ENCODE peak calls at places on chromosomes 13 and 19, in ten cellular contexts. U is PC-3; E is fibroblast of the aortic adventitia; B is CD8-positive, alpha-beta T cell; H is tibial nerve; S is omental fat pad; R is Panc1; T is tibial artery; Y is K562; J is GM06990. N is an unnamed sample.
A peak's percentile ranks its signal among the peaks of the same experiment; 100 is the strongest.

GRCh38 chr19:45848922-45849321 is 14.0 kb downstream of the SYMPK start:
- DNase-seq in U (peak; percentile 11), B (no peak), H (no peak), Y (no peak), S (no peak), T (no peak), J (no peak), E (peak; percentile 4), R (no peak), N (no peak)

GRCh38 chr19:32018014-32018413 is 327.4 kb upstream of the ZNF507 start:
- DNase-seq in B (no peak), T (no peak), U (no peak), S (no peak), Y (no peak), H (peak; percentile 30), E (no peak), R (no peak), J (no peak), N (no peak)

GRCh38 chr13:92661406-92661805 is 565.2 kb upstream of the GPC6 start:
- DNase-seq in J (no peak), T (no peak), E (no peak), B (no peak), H (no peak), R (no peak), U (no peak), Y (no peak), S (no peak), N (no peak)

GRCh38 chr13:102838982-102839381 is 6.8 kb upstream of the ERCC5 start:
- DNase-seq in E (no peak), B (no peak), R (no peak), J (no peak), S (no peak), H (no peak), Y (no peak), T (no peak), U (no peak), N (no peak)

GRCh38 chr19:55091126-55091910 is 15.6 kb downstream of the EPS8L1 start:
- DNase-seq in T (no peak), U (no peak), Y (no peak), E (no peak), B (no peak), S (no peak), J (no peak), R (no peak), H (no peak), N (no peak)

GRCh38 chr13:20441879-20442278 is 83.8 kb downstream of the CRYL1 start:
- DNase-seq in T (no peak), S (no peak), B (no peak), R (no peak), E (peak; percentile 90), J (no peak), U (peak; percentile 95), H (no peak), Y (no peak), N (no peak)

GRCh38 chr19:19627716-19628498 is at the start of gene LPAR2:
- DNase-seq in B (peak; percentile 85), E (no peak), T (no peak), R (no peak), Y (no peak), H (no peak), J (peak; percentile 80), S (no peak), U (peak; percentile 70), N (no peak)

GRCh38 chr13:71831716-71832115 is 35.3 kb downstream of the DACH1 start:
- DNase-seq in H (no peak), B (no peak), U (no peak), T (no peak), J (no peak), R (no peak), S (no peak), Y (no peak), E (no peak), N (no peak)

GRCh38 chr13:73754727-73755292 is 379.4 kb downstream of the KLF12 start:
- DNase-seq in S (no peak), U (peak; percentile 85), T (no peak), J (no peak), H (no peak), R (peak; percentile 22), B (no peak), E (peak; percentile 79), Y (peak; percentile 12), N (no peak)

GRCh38 chr13:109126973-109127615 is 497.7 kb downstream of the MYO16 start:
- DNase-seq in U (no peak), Y (no peak), S (no peak), E (no peak), J (no peak), H (no peak), R (no peak), T (no peak), B (no peak), N (no peak)

GRCh38 chr13:109119886-109120285 is 490.5 kb downstream of the MYO16 start:
- DNase-seq in J (no peak), R (no peak), T (no peak), H (no peak), U (no peak), S (no peak), Y (no peak), E (no peak), B (no peak), N (no peak)

GRCh38 chr13:109121826-109122225 is 492.4 kb downstream of the MYO16 start:
- DNase-seq in R (no peak), U (no peak), B (no peak), H (no peak), S (no peak), E (no peak), T (no peak), J (no peak), Y (no peak), N (no peak)

DNA sequence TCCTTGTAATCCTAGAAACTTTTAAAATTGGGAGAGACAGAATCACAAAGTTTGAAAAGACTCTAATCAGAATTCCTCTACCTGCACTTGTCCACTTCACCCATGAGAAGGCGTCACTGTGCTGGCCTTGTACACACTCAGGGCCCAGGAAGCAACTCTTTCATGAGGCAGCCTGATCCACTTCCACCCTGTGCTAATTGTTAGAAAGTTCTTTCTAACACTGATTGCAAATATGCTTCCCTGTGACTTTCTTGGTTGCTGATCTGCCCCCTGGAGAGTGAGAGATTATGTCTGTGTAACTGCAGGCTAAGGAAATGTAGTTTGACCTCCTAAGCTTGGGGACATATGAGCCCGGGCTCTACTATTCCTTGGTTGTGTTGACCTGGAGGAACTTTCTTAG is 494.6 kb downstream of the MYO16 start:
- DNase-seq in U (no peak), Y (no peak), B (no peak), E (no peak), J (no peak), R (no peak), S (no peak), T (no peak), H (no peak), N (no peak)
- TF ChIP-seq CTCF in U (no peak), Y (no peak), B (no peak), E (no peak), J (no peak), R (no peak), S (no peak), T (no peak), H (no peak), N (peak; percentile 15)

DNA sequence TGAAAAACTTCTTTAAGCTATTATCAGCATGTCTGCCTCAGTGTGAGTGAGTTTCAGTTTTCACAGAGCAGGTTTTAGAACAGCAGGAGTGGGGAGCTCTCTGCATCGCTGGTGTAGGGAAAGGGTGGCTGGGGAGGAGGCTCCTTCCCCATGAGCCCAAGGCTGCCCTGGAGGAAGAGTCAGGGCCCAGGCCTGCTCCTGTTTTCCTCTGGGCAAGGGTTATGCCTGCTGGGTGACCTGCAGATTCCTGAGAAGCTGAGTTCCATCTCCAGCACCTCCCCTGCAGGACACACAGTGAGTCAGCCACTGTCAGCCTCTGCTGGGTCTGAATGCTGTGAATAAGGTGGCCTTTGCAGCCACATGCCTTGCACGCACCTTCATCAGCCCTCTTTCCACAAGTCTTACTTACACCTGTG is 186.5 kb upstream of the KL start:
- DNase-seq in Y (no peak), E (peak; percentile 17), T (no peak), R (no peak), U (peak; percentile 94), S (no peak), H (no peak), B (no peak), J (peak; percentile 18), N (no peak)
- TF ChIP-seq CTCF in Y (no peak), E (no peak), T (no peak), R (no peak), U (no peak), S (no peak), H (no peak), B (no peak), J (no peak), N (peak; percentile 20)

DNA sequence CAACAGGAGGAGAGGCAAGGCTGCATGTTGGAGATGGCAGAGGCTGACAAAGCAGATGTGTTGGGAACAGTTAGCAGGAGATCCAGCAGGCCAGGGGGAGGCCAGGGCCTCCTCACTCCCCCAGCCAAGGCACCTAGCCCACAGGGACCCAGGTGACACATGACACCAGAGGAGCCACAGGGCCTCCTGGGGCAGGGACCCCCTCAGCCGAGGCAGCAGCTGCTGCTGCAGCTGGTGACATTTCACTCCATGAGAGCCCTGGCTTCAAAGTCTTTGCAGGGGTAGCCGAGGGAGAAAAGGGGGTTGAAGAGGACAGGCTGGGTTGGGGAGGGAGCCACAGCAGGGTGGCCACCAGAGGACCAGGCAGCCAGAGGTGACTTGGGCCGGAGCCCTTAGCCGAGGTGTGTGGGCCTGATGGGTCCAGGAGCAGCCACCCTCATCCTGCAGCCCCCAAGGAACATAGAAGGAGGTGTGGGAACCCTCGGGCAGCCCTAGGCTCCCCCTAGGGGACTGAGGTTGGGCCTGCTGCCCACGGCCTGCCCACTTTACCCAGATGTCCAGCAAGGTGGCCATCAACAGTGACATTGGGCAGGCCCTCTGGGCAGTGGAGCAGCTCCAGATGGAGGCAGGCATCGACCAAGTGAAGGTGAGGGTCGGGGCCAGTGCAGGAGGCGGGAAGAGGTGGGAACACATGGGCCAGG is at the start of gene GNG14:
- DNase-seq in Y (no peak), T (peak; percentile 54), J (no peak), H (no peak), R (no peak), E (no peak), B (no peak), U (no peak), S (no peak), N (no peak)
- TF ChIP-seq CTCF in Y (no peak), T (no peak), J (no peak), H (no peak), R (no peak), E (no peak), B (no peak), U (no peak), S (no peak), N (no peak)

DNA sequence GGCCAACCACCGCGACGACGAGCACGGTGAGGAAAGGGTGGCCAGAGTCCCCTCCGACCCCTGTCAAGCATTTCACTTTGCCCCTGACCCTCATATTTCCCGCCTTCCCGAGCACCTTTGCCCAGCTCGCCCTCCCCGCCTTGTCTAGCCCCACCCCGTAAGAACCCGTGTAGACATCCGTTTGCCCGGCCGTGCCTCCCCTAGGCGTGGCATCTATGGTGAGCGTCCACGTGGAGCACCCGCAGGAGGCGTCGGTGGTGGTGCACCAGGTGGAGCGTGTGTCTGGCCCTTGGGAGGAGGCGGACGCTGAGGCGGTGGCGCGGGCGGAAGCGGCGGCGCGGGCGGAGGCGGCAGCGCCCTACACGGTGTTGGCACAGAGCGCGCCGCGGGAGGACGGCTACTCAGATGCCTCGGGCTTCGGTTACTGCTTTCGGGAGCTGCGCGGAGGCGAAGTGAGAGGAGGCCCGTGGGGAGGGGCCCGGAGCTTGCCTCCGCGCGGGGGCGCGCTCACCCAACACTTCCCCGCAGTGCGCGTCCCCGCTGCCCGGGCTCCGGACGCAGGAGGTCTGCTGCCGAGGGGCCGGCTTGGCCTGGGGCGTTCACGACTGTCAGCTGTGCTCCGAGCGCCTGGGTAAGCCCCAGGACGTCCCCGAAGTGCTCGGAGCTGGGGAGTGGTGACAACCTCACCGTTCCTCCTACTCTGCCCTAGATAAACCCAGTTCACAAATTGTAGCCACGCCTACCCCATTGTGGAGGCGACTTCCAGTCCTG is 4.2 kb downstream of the LTBP4 start:
- DNase-seq in U (peak; percentile 83), S (no peak), E (peak; percentile 40), T (peak; percentile 88), H (peak; percentile 61), Y (peak; percentile 79), B (peak; percentile 85), J (peak; percentile 84), R (no peak), N (no peak)
- TF ChIP-seq CTCF in U (peak; percentile 40), S (no peak), E (no peak), T (peak; percentile 14), H (no peak), Y (peak; percentile 65), B (no peak), J (peak; percentile 38), R (no peak), N (peak; percentile 35)